ENCODE peak calls at places on chromosomes 6 and 20, in four cellular contexts. V is suprapubic skin, U is gastrocnemius medialis, Q is thyroid gland. G is an unnamed sample.

GRCh38 chr6:71533939-71534379 is 245.3 kb downstream of the OGFRL1 start:
- DNase-seq in V (no peak), U (no peak), Q (no peak), G (no peak)

GRCh38 chr6:7129360-7129759 is 21.6 kb downstream of the RREB1 start:
- DNase-seq in V (no peak), U (no peak), Q (peak; percentile 45), G (no peak)

GRCh38 chr20:15654208-15654649 is 919.0 kb downstream of the KIF16B start:
- DNase-seq in V (no peak), U (no peak), Q (peak; percentile 52), G (peak; percentile 46)

GRCh38 chr6:128394171-128394570 is 126.2 kb downstream of the PTPRK start:
- DNase-seq in V (no peak), U (no peak), Q (no peak), G (no peak)

GRCh38 chr6:91167846-91168245 is 581.0 kb upstream of the MAP3K7 start:
- DNase-seq in V (no peak), U (no peak), Q (no peak), G (no peak)

GRCh38 chr6:140921366-140922226 is 1211.1 kb upstream of the GJE1 start:
- DNase-seq in V (no peak), U (no peak), Q (peak; percentile 25), G (peak; percentile 42)

GRCh38 chr20:56395166-56395565 is 2.7 kb downstream of the CSTF1 start:
- DNase-seq in V (no peak), U (no peak), Q (no peak), G (no peak)

GRCh38 chr6:127317275-127318128 is 25.9 kb downstream of the ECHDC1 start:
- DNase-seq in V (no peak), U (no peak), Q (no peak), G (no peak)

GRCh38 chr6:82712826-82713225 is 349.2 kb downstream of the TPBG start:
- DNase-seq in V (no peak), U (no peak), Q (no peak), G (no peak)

DNA sequence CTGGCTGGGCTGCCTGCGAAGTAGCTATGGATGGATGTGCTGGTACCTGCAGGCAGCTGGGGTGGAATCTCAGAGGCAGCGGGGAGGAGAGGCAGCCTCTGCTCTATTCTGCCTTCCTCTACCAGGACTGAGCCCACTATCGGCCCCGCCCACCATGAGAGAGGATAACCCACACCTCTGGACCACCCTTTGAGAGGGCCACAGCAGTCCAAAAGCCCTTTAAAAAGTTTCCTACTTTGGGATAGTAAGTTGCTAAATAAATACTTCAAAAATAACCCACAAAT is 36.1 kb downstream of the EZR start:
- DNase-seq in V (no peak), U (no peak), Q (no peak), G (no peak)
- TF ChIP-seq POLR2A in V (no peak), U (no peak), Q (no peak), G (no peak)

GRCh38 chr6:36113701-36114100 is 16.6 kb upstream of the MAPK13 start:
- DNase-seq in V (no peak), U (no peak), Q (no peak), G (no peak)
- H3K27ac ChIP-seq in V (no peak overlapping the region), U (peak overlapping the region; percentile 41), Q (no peak overlapping the region), G (no peak overlapping the region)

GRCh38 chr6:167973092-167973880 is 24.2 kb upstream of the KIF25 start:
- DNase-seq in V (no peak), U (no peak), Q (no peak), G (no peak)

GRCh38 chr6:167974644-167975344 is 22.7 kb upstream of the KIF25 start:
- DNase-seq in V (no peak), U (no peak), Q (no peak), G (no peak)

GRCh38 chr6:167975449-167975848 is 22.0 kb upstream of the KIF25 start:
- DNase-seq in V (no peak), U (peak; percentile 45), Q (no peak), G (no peak)

GRCh38 chr6:167970236-167970635 is 27.2 kb upstream of the KIF25 start:
- DNase-seq in V (no peak), U (no peak), Q (no peak), G (no peak)

DNA sequence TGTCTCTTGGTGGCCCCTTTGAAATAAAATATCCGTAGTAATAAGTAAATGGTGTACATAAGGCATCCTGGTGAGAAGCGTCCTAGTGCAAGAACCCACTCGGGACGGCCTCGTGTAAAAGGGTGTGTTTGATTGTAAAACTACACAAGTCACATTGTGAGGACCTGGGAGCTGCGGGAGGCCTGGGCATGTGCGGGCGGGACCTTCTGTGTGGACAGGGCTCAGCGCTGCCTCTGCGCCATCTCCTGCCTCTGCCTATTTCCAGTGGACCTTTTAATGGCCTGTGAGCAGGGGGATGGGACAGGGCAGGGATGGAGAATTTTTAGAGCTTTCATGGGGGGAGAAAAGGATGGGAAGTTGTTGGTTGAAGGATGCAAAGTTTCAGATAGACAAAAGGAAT is 25.3 kb upstream of the KIF25 start:
- DNase-seq in V (no peak), U (no peak), Q (no peak), G (no peak)
- TF ChIP-seq POLR2A in V (no peak), U (no peak), Q (no peak), G (no peak)

GRCh38 chr6:52554684-52555280 is 22.1 kb downstream of the TRAM2 start:
- DNase-seq in V (no peak), U (no peak), Q (no peak), G (no peak)
- H3K27ac ChIP-seq in V (no peak overlapping the region), U (no peak overlapping the region), Q (no peak overlapping the region), G (no peak overlapping the region)

DNA sequence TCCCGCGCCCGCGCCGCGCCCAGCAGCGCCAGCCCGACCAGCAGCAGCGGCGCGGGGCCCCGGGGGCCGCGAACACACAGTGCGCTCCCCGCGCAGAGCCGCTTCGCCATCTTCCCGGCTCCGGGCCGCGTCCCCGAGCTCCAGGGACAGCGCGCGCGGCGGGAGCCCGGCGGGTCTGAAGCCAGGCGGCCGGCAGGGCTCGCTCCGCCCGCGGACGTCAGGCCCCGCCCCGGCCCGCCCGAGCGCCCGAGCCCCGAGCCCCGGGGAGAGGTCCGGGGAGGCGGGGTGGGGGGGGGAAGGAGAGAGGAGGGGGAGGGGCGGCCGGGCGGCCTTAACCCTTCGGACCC is at the start of gene LAMA5:
- DNase-seq in V (no peak), U (no peak), Q (peak; percentile 74), G (peak; percentile 63)
- TF ChIP-seq POLR2A in V (no peak), U (peak; percentile 80), Q (peak; percentile 82), G (peak; percentile 74)

GRCh38 chr20:62768234-62768814 is 27.9 kb upstream of the MRGBP start:
- DNase-seq in V (no peak), U (no peak), Q (no peak), G (no peak)

GRCh38 chr20:62770916-62771315 is 25.4 kb upstream of the MRGBP start:
- DNase-seq in V (no peak), U (no peak), Q (no peak), G (no peak)

GRCh38 chr20:62770111-62770910 is 26.0 kb upstream of the MRGBP start:
- DNase-seq in V (no peak), U (no peak), Q (no peak), G (no peak)

GRCh38 chr20:62768815-62769287 is 27.4 kb upstream of the MRGBP start:
- DNase-seq in V (no peak), U (no peak), Q (peak; percentile 81), G (peak; percentile 84)

GRCh38 chr20:62769346-62770071 is 26.8 kb upstream of the MRGBP start:
- DNase-seq in V (no peak), U (no peak), Q (no peak), G (no peak)
- H3K27ac ChIP-seq in V (no peak overlapping the region), U (no peak overlapping the region), Q (no peak overlapping the region), G (no peak overlapping the region)

DNA sequence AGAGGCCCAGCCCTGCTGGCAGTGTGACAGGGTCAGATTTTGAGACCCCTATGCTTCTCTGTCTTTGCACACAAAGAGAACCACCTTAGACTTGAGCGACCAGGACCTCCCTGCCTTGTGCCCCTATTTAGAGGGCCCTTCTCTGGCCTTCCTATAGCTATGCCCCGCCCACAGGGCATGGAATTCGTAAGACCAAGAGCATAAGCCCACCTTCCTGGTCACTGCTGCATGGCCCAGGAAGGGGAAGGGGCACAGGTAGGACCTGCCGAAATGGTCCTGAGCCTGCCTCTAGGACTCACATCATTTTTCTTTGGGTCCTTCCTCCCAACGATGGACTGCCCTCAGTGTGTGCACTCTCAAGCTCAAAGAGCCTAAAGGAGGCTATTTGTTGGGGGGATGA is 65.1 kb upstream of the SRSF6 start:
- DNase-seq in V (no peak), U (no peak), Q (no peak), G (no peak)
- TF ChIP-seq POLR2A in V (no peak), U (no peak), Q (no peak), G (no peak)

GRCh38 chr6:17470953-17471335 is 77.5 kb downstream of the CAP2 start:
- DNase-seq in V (no peak), U (peak; percentile 40), Q (no peak), G (no peak)

GRCh38 chr6:17474289-17474688 is 80.9 kb downstream of the CAP2 start:
- DNase-seq in V (no peak), U (no peak), Q (no peak), G (no peak)

GRCh38 chr6:17475845-17476244 is 82.5 kb downstream of the CAP2 start:
- DNase-seq in V (no peak), U (no peak), Q (no peak), G (no peak)

GRCh38 chr6:17472653-17473183 is 79.3 kb downstream of the CAP2 start:
- DNase-seq in V (no peak), U (no peak), Q (no peak), G (no peak)

DNA sequence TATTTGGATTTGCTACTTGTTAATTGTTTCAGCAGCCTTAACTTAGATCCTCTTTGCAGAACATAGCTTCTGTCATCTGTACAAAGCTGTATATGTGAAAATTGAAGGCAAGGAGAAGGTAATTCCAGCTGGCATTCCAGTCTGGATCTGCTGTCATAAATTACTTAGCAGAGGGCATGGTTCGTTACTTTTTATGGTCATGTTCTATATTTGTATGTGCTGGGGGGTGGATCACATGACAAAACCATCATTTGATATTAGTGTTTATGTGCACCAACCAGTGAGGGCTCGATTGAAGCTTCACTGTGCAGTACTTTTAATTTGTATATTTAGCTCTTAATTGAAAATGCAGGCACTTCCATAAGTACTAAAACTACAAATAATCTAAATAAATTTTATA is 80.2 kb downstream of the CAP2 start:
- DNase-seq in V (no peak), U (peak; percentile 66), Q (no peak), G (no peak)
- H3K27ac ChIP-seq in V (no peak overlapping the region), U (peak overlapping the region; percentile 96), Q (no peak overlapping the region), G (no peak overlapping the region)

DNA sequence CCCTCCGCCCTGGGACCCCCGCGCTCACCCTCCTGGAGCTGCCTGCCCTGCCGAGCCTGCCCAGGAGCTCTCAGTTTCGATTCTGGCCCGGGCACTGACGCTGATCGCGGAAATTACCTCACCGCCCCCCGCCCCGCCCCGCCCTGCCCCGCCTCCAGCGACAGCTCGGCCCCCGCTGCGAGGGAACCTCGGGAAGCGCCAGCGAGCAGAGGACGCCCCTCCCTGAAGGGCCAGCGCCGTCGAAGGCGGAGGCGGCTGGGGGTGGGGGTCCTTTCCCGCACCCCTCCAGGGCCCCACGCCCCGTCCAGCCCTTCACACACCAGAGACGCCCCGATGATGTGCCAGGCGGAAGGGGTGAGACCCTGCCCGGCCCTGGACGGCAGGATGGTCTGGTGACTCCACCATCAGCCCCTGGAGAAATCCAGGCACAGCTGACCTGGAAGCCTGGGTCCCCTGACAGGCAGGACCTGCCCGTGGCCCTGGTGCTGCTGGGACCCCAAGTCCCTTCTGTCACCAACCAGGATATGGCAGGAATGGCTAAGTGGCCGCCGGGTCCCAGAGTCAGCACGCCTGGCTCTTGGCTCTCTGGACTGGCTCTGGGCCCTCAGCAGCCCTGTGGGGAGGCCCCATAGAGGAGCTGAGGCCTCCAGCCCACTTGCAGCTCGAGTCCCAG is at the start of gene HELZ2:
- DNase-seq in V (peak; percentile 88), U (no peak), Q (peak; percentile 78), G (peak; percentile 79)
- TF ChIP-seq POLR2A in V (no peak), U (peak; percentile 11), Q (peak; percentile 21), G (no peak)

G was measured in adrenal gland.